ENCODE peak calls at places on chromosomes 12 and 14, in six cellular contexts. M is A673, L is AG04450, V is PC-3, R is hepatocyte, O is cardiac muscle cell. F is an unnamed sample.

GRCh38 chr12:50106907-50107306 is 3.1 kb downstream of the GPD1 start:
- DNase-seq in M (no peak), L (no peak), V (no peak), R (no peak), O (no peak), F (no peak)

GRCh38 chr12:112674539-112674938 is 117.0 kb upstream of the RPH3A start:
- DNase-seq in M (no peak), L (no peak), V (no peak), R (no peak), O (no peak), F (no peak)

GRCh38 chr12:29380536-29381523 is at the start of gene ERGIC2:
- DNase-seq in M (peak; percentile 99), L (peak; percentile 97), V (peak; percentile 100), R (peak; percentile 99), O (peak; percentile 99), F (peak; percentile 63)

GRCh38 chr12:3132636-3133409 is 55.6 kb downstream of the TSPAN9 start:
- DNase-seq in M (no peak), L (peak; percentile 47), V (no peak), R (peak; percentile 59), O (peak; percentile 72), F (no peak)

GRCh38 chr12:13573698-13574321 is 377.3 kb downstream of the EMP1 start:
- DNase-seq in M (peak; percentile 9), L (no peak), V (peak; percentile 52), R (peak; percentile 40), O (peak; percentile 71), F (no peak)

GRCh38 chr12:119025786-119026185 is 44.4 kb downstream of the SRRM4 start:
- DNase-seq in M (no peak), L (no peak), V (no peak), R (no peak), O (no peak), F (no peak)

GRCh38 chr14:69891422-69891821 is 12.2 kb downstream of the SMOC1 start:
- DNase-seq in M (no peak), L (no peak), V (no peak), R (no peak), O (no peak), F (no peak)

GRCh38 chr12:23221066-23221465 is 596.1 kb downstream of the ETNK1 start:
- DNase-seq in M (peak; percentile 16), L (no peak), V (peak; percentile 8), R (no peak), O (no peak), F (no peak)

GRCh38 chr12:52285851-52286530 is 5.3 kb downstream of the KRT81 start:
- DNase-seq in M (no peak), L (no peak), V (peak; percentile 22), R (no peak), O (no peak), F (no peak)

GRCh38 chr12:130354407-130354806 is 16.7 kb downstream of the PIWIL1 start:
- DNase-seq in M (no peak), L (no peak), V (no peak), R (no peak), O (no peak), F (no peak)

GRCh38 chr12:115456946-115457689 is 773.1 kb upstream of the TBX3 start:
- DNase-seq in M (no peak), L (no peak), V (peak; percentile 30), R (peak; percentile 55), O (no peak), F (no peak)

GRCh38 chr14:98754343-98755025 is 517.5 kb downstream of the BCL11B start:
- DNase-seq in M (peak; percentile 3), L (no peak), V (no peak), R (no peak), O (no peak), F (no peak)

GRCh38 chr14:105138021-105138541 is 30.5 kb downstream of the JAG2 start:
- DNase-seq in M (no peak), L (no peak), V (no peak), R (no peak), O (no peak), F (peak; percentile 63)

GRCh38 chr12:7751394-7751793 is 4.2 kb upstream of the CLEC4C start:
- DNase-seq in M (no peak), L (no peak), V (no peak), R (no peak), O (no peak), F (no peak)

GRCh38 chr14:85248881-85249635 is 280.9 kb upstream of the FLRT2 start:
- DNase-seq in M (no peak), L (no peak), V (peak; percentile 43), R (peak; percentile 5), O (peak; percentile 39), F (no peak)

GRCh38 chr12:131390408-131391100 is 320.3 kb upstream of the SFSWAP start:
- DNase-seq in M (no peak), L (no peak), V (peak; percentile 62), R (peak; percentile 71), O (no peak), F (no peak)

GRCh38 chr12:308511-308910 is 45.9 kb upstream of the SLC6A13 start:
- DNase-seq in M (no peak), L (no peak), V (peak; percentile 16), R (no peak), O (no peak), F (no peak)

GRCh38 chr14:21072102-21072501 is 2.0 kb downstream of the ARHGEF40 start:
- DNase-seq in M (peak; percentile 74), L (peak; percentile 44), V (no peak), R (peak; percentile 56), O (peak; percentile 77), F (no peak)

GRCh38 chr12:70365648-70366518 is at the start of gene KCNMB4:
- DNase-seq in M (peak; percentile 81), L (no peak), V (peak; percentile 74), R (peak; percentile 73), O (peak; percentile 64), F (peak; percentile 70)

GRCh38 chr12:58247633-58248032 is 306.3 kb downstream of the ATP23 start:
- DNase-seq in M (peak; percentile 50), L (no peak), V (peak; percentile 41), R (no peak), O (no peak), F (no peak)

GRCh38 chr12:3380200-3381020 is 110.6 kb upstream of the PRMT8 start:
- DNase-seq in M (no peak), L (no peak), V (no peak), R (peak; percentile 23), O (no peak), F (no peak)

GRCh38 chr12:12011880-12012260 is 58.9 kb upstream of the BCL2L14 start:
- DNase-seq in M (no peak), L (no peak), V (no peak), R (no peak), O (no peak), F (no peak)

DNA sequence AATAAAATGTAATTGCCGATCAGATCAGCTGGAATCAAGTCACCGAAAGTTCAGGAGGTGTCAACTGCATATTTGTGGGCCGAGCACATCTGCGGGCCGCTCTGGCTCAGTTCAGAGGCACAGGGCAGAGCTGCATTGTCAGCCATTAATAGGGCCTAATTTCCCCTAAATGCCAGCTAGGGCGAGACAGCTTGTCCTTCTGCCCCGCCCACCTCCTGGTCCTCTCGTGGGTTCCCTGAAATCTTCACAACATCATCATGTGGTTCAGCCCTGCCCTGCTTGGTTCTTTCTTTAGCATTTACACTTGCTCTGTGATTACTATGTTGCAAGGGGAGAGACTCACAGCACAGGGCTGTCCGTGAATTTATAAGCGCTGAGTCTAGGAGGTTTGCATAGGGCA is 148.9 kb downstream of the CHST11 start:
- DNase-seq in M (no peak), L (no peak), V (no peak), R (no peak), O (no peak), F (no peak)
- H3K27ac ChIP-seq in M (no peak overlapping the region), L (no peak overlapping the region), V (no peak overlapping the region), R (no peak overlapping the region), O (no peak overlapping the region), F (peak overlapping the region; percentile 95)

GRCh38 chr12:42792265-42792664 is 202.7 kb upstream of the PRICKLE1 start:
- DNase-seq in M (no peak), L (no peak), V (no peak), R (no peak), O (no peak), F (no peak)
- TF ChIP-seq CTCF in M (peak; percentile 34), L (no peak), V (no peak), R (no peak), O (peak; percentile 9), F (peak; percentile 17)

DNA sequence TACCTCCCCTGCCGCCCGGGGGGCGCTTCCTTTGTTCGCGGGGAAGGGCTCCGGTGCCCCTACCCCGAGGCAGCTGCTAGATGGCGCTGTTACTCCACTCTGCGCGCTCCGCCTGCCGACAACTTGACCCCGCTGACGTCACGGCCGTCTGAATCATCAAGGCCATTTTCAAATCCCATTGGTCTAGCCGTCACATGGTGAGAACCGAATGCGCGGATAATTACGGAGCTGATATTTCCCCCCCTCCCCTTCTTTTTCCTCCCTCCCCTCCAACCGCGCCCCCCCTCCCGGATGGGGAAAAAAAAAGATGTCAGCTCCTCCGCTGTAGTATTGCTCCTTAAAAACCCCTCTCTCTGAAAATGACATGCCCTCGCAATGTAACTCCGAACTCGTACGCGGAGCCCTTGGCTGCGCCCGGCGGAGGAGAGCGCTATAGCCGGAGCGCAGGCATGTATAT is at the start of gene HOXC10:
- DNase-seq in M (peak; percentile 99), L (peak; percentile 16), V (peak; percentile 93), R (peak; percentile 93), O (peak; percentile 80), F (peak; percentile 88)
- H3K4me3 ChIP-seq in M (peak within 1 kb of the TSS; percentile 72), L (no peak within 1 kb of the TSS), V (peak within 1 kb of the TSS; percentile 46), R (no peak within 1 kb of the TSS), O (no peak within 1 kb of the TSS), F (peak within 1 kb of the TSS; percentile 20)

GRCh38 chr12:54051081-54051912 is 2.3 kb upstream of the HOXC4 start:
- DNase-seq in M (no peak), L (no peak), V (no peak), R (no peak), O (no peak), F (no peak)

GRCh38 chr12:54051916-54052744 is 1.5 kb upstream of the HOXC4 start:
- DNase-seq in M (peak; percentile 86), L (no peak), V (peak; percentile 59), R (peak; percentile 66), O (no peak), F (no peak)

GRCh38 chr12:54049164-54049563 is 4.5 kb upstream of the HOXC4 start:
- DNase-seq in M (no peak), L (no peak), V (no peak), R (no peak), O (no peak), F (no peak)

GRCh38 chr12:54048694-54049093 is 4.9 kb upstream of the HOXC4 start:
- DNase-seq in M (no peak), L (no peak), V (no peak), R (no peak), O (no peak), F (no peak)

GRCh38 chr12:54050479-54050805 is 3.2 kb upstream of the HOXC4 start:
- DNase-seq in M (no peak), L (no peak), V (no peak), R (no peak), O (no peak), F (no peak)
- H3K27ac ChIP-seq in M (no peak overlapping the region), L (no peak overlapping the region), V (no peak overlapping the region), R (no peak overlapping the region), O (no peak overlapping the region), F (no peak overlapping the region)

GRCh38 chr14:50955373-50956043 is 11.2 kb upstream of the PYGL start:
- DNase-seq in M (peak; percentile 91), L (peak; percentile 84), V (peak; percentile 96), R (peak; percentile 91), O (peak; percentile 92), F (peak; percentile 98)
- TF ChIP-seq CTCF in M (peak; percentile 52), L (peak; percentile 70), V (peak; percentile 76), R (peak; percentile 42), O (peak; percentile 56), F (peak; percentile 58)

F was measured in RWPE2.